ENCODE peak calls at places on chromosomes 1 and 21, in four cellular contexts. Z is iPS-NIHi11, F is activated T-cell treated with anti-CD3 and anti-CD28 coated beads for 4 hours, O is NCI-H1930. S is an unnamed sample.

GRCh38 chr21:16377120-16377658 is 647.4 kb downstream of the USP25 start:
- DNase-seq in F (no peak), Z (no peak), O (no peak), S (no peak)

GRCh38 chr1:17440074-17440826 is 773 bp upstream of the RCC2 start:
- DNase-seq in F (no peak), O (no peak), Z (no peak), S (peak; percentile 71)

GRCh38 chr1:54606096-54606989 is 17.0 kb downstream of the FAM151A start:
- DNase-seq in O (no peak), Z (no peak), F (no peak), S (no peak)

GRCh38 chr1:96340688-96341087 is 380.9 kb upstream of the PTBP2 start:
- DNase-seq in F (no peak), Z (no peak), O (no peak), S (no peak)

GRCh38 chr1:79052829-79053449 is 46.4 kb upstream of the ADGRL4 start:
- DNase-seq in O (no peak), Z (no peak), F (no peak), S (no peak)

GRCh38 chr1:233097546-233098254 is 147.3 kb downstream of the NTPCR start:
- DNase-seq in Z (no peak), O (no peak), F (no peak), S (no peak)

GRCh38 chr1:204634260-204634910 is 51.2 kb downstream of the LRRN2 start:
- DNase-seq in F (no peak), O (no peak), Z (no peak), S (no peak)

GRCh38 chr1:26239936-26240335 is 5.9 kb downstream of the CEP85 start:
- DNase-seq in Z (no peak), F (no peak), O (no peak), S (no peak)

GRCh38 chr1:209542585-209542984 is 40.9 kb upstream of the CAMK1G start:
- DNase-seq in F (no peak), O (no peak), Z (no peak), S (no peak)

S was measured in endodermal cell.